ENCODE peak calls at places on chromosomes 11 and 22, in five cellular contexts. E is HFF-Myc, M is AG04450, B is AG10803, O is kidney epithelial cell. R is an unnamed sample.

GRCh38 chr11:80700386-80700785 is 1259.6 kb upstream of the TENM4 start:
- DNase-seq in E (no peak), M (no peak), B (no peak), O (no peak), R (no peak)

GRCh38 chr11:3939211-3939610 is 83.7 kb downstream of the STIM1 start:
- DNase-seq in E (no peak), M (peak), B (peak), O (no peak), R (no peak)

GRCh38 chr11:131041331-131042040 is 125.2 kb upstream of the SNX19 start:
- DNase-seq in E (no peak), M (no peak), B (peak), O (peak), R (no peak)

GRCh38 chr11:69195819-69196218 is 40.1 kb downstream of the SMIM38 start:
- DNase-seq in E (no peak), M (no peak), B (no peak), O (no peak), R (no peak)

GRCh38 chr11:112817376-112817775 is 143.8 kb upstream of the NCAM1 start:
- DNase-seq in E (no peak), M (no peak), B (no peak), O (no peak), R (no peak)

GRCh38 chr22:43998865-43999264 is 25.2 kb upstream of the PARVB start:
- DNase-seq in E (no peak), M (no peak), B (no peak), O (no peak), R (no peak)

GRCh38 chr11:61814242-61814957 is 2.4 kb downstream of the FADS1 start:
- DNase-seq in E (no peak), M (no peak), B (peak), O (no peak), R (no peak)

GRCh38 chr11:104781719-104782376 is 116.4 kb downstream of the CASP12 start:
- DNase-seq in E (no peak), M (no peak), B (no peak), O (no peak), R (no peak)

GRCh38 chr11:115334932-115335788 is 169.1 kb downstream of the CADM1 start:
- DNase-seq in E (no peak), M (no peak), B (peak), O (no peak), R (peak)

GRCh38 chr11:34356576-34356917 is 1.3 kb downstream of the ABTB2 start:
- DNase-seq in E (no peak), M (no peak), B (peak), O (no peak), R (no peak)

GRCh38 chr11:112179601-112180000 is 4.3 kb downstream of the BCO2 start:
- DNase-seq in E (no peak), M (no peak), B (no peak), O (no peak), R (no peak)

GRCh38 chr11:90916706-90917105 is 693.9 kb upstream of the CHORDC1 start:
- DNase-seq in E (no peak), M (no peak), B (no peak), O (no peak), R (no peak)

GRCh38 chr11:19191530-19192169 is 10.1 kb downstream of the CSRP3 start:
- DNase-seq in E (no peak), M (no peak), B (no peak), O (no peak), R (no peak)

GRCh38 chr11:72507050-72507449 is 72.7 kb upstream of the CLPB start:
- DNase-seq in E (no peak), M (no peak), B (no peak), O (no peak), R (no peak)

DNA sequence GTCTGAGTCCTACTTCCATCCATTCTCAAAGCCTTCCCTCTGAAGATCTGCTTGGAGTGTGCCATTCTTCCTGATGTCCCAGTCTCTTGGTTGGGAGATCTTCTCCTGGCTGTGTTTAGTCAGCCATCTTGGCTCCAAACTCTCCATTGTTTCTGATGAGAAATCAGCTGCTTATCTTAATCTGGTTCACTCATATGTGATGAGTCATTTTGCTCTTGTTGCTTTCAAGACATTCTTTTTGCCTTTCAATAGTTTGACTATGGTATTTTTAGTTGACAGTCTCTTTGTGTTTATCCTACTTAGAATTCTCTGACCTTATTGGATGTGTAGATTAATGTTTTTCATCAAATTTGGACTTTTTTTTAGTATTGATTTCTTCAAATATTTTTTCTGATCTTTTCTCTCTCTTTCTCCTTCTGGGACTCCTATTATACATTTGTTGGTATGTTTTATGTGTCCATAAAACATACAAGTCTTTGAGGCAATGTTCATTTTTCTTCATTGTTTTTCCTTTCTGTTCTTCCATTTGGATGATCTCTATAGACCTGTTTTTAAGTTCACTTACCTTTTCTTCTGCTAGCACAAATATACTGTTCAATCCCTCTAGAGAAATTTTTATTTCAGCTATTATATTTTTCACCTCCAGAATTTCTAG is 77.2 kb upstream of the CLPB start:
- DNase-seq in E (no peak), M (no peak), B (no peak), O (no peak), R (no peak)
- TF ChIP-seq CTCF in E (no peak), M (no peak), B (no peak), O (no peak), R (no peak)

DNA sequence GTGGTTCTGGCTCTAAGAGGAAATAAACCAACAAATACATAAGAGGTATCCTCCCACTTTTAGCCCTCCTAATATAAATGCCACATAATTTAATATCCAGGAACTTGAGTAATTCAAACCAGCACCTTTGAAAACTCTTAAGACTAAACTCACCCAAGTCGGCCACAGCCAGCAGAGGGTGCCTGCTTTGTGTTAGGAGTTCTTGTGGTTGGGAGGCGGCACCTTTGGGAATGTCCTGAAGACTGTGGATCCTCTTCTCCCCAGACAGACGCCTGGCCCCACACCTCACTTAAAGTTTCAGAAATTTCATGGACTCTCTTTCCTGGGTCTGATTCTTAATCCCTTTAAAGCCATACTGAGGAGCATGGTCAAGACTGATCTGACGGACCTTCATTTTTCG is 169.0 kb downstream of the TBC1D22A start:
- DNase-seq in E (peak), M (no peak), B (peak), O (no peak), R (no peak)
- TF ChIP-seq CTCF in E (peak), M (peak), B (peak), O (peak), R (no peak)

GRCh38 chr11:132123854-132124835 is 753.7 kb downstream of the NTM start:
- DNase-seq in E (no peak), M (no peak), B (no peak), O (no peak), R (no peak)
- TF ChIP-seq CTCF in E (no peak), M (no peak), B (no peak), O (peak), R (no peak)

GRCh38 chr11:73333173-73333572 is 25.1 kb downstream of the ARHGEF17 start:
- DNase-seq in E (no peak), M (no peak), B (no peak), O (no peak), R (no peak)

GRCh38 chr11:73327812-73328364 is 19.8 kb downstream of the ARHGEF17 start:
- DNase-seq in E (no peak), M (no peak), B (no peak), O (no peak), R (no peak)

GRCh38 chr11:73333626-73334199 is 25.6 kb downstream of the ARHGEF17 start:
- DNase-seq in E (no peak), M (no peak), B (no peak), O (no peak), R (no peak)

GRCh38 chr11:73331138-73331916 is 23.3 kb downstream of the ARHGEF17 start:
- DNase-seq in E (no peak), M (no peak), B (no peak), O (no peak), R (no peak)

DNA sequence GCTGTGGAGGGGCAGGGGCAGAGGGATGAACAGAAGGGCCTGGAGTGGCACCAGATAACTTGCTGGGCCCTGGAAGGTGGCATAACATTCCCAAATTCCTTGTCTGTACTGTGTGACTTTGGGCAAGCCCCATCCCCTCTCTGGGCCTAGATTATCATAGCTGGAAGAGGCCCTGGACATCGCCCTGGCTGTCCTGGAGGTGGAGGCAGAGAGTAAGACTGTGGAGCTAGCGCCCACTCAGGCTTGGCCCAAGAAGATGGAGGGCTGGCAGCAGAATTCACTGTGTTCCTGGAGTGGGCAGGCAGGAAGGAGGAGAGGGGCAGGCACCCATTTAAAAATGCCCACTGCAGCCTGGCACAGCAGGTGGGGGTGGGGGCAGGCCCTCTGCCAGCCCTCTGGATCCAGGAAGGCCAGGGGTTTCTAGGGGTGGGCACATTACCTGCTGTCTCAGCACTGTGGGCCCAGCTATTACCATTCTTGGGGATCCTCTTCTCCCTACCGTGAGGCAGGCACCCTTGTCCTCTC is 22.6 kb downstream of the ARHGEF17 start:
- DNase-seq in E (no peak), M (no peak), B (no peak), O (no peak), R (no peak)
- TF ChIP-seq CTCF in E (peak), M (peak), B (peak), O (peak), R (no peak)

GRCh38 chr11:12099132-12099873 is 11.1 kb upstream of the MICAL2 start:
- DNase-seq in E (no peak), M (no peak), B (no peak), O (no peak), R (no peak)
- TF ChIP-seq CTCF in E (peak), M (peak), B (peak), O (no peak), R (no peak)

GRCh38 chr11:8180469-8180868 is 11.6 kb upstream of the RIC3 start:
- DNase-seq in E (no peak), M (no peak), B (no peak), O (no peak), R (no peak)
- TF ChIP-seq CTCF in E (no peak), M (no peak), B (no peak), O (no peak), R (no peak)

GRCh38 chr11:66268210-66268952 is at the start of gene RAB1B:
- DNase-seq in E (peak), M (peak), B (peak), O (peak), R (peak)

GRCh38 chr11:66267379-66268209 is 845 bp upstream of the RAB1B start:
- DNase-seq in E (peak), M (peak), B (peak), O (no peak), R (peak)

GRCh38 chr11:66267039-66267378 is 1.4 kb upstream of the RAB1B start:
- DNase-seq in E (no peak), M (no peak), B (no peak), O (no peak), R (no peak)

GRCh38 chr11:66271816-66272215 is 3.4 kb downstream of the RAB1B start:
- DNase-seq in E (no peak), M (no peak), B (no peak), O (no peak), R (no peak)

DNA sequence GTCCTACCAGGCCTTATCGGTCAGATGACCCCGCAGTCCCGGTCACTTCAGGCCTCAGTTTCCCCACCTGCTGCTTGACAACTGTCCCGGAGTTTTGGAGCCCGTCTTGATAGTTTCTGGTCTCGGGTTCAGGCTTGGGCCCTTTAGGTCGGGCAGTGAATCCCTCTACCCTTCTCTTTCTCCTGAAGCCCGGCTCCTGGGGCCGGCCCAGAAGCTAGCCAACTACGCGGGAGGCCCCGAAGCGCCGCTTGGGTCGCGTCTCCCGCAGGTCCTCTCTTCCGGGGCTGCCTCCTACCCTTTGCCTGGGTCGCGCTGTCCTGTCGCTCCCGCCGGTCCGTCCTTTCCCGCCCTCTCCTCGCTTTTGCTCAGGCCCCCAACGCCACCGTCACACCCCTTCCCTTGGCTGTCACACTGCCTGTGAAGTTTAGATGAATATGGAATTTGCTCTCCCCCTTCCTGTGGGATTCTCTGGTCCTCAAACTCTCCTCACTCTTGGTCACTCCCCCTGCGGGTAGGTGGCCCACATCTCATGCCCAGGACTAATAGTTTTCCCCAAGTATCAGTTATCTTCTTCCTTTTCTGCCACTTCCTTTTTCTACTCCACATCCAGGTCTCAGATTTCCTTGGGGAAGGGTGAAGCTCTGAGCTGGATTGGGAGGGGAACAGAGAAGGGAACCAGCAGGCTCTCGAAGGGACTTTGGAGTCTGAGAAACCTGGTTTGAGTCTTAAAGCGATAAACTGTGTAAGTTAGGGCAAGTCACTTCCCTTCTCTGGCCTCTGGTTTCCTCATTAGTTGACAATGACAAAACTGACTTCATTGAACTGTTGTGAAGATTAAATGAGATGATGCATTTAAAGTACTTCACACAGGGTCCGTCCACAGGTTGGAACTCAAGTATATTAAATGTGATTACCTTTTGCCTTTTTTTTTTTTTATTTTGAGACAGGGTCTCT is 791 bp downstream of the RAB1B start:
- DNase-seq in E (peak), M (no peak), B (peak), O (no peak), R (no peak)
- TF ChIP-seq CTCF in E (peak), M (peak), B (peak), O (peak), R (no peak)

DNA sequence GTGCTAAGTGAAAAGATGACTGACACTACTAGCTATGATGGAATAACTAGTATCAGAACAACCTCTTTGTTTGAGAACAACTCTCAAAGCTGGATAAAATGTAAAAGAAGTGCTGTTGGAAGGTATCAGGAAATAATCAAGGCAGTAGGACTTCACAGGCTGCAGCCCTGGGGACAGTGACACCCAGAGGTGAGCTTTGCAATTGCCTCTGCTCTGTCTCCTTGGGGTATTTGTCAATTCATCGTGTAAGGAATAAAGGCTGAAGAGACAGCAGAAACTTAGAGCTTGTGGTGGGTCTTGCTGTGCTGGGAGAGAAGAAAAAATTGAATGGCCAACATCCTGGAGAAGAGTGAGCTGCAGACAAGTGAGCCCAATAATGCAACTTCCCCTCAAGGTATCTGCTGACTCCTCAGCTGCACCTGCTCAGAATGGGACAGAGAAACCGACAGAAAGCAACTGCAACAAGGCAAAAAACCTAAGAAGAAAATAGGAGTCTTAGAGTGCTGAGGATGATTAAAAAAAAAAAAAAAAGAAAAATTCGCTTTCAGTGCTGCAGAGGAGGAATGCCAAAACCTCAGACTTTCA is 141.1 kb downstream of the RCN1 start:
- DNase-seq in E (peak), M (no peak), B (peak), O (no peak), R (peak)
- TF ChIP-seq CTCF in E (peak), M (peak), B (peak), O (peak), R (peak)